ENCODE peak calls at places on chromosomes 3 and 15, in six cellular contexts. S is astrocyte of the spinal cord; H is GM13976; G is AG04450; R is CD4-positive, alpha-beta T cell; B is esophagus squamous epithelium. E is an unnamed sample.
A peak's percentile ranks its signal among the peaks of the same experiment; 100 is the strongest.

GRCh38 chr3:157624801-157625200 is 121.6 kb upstream of the VEPH1 start:
- DNase-seq in G (no peak), H (no peak), R (no peak), S (no peak), B (no peak), E (no peak)

GRCh38 chr15:72852268-72852667 is 68.7 kb upstream of the ADPGK start:
- DNase-seq in S (no peak), G (no peak), H (no peak), B (no peak), R (no peak), E (no peak)

GRCh38 chr3:126389112-126389791 is 5.5 kb upstream of the CFAP100 start:
- DNase-seq in R (no peak), G (peak; percentile 23), S (peak; percentile 78), B (peak; percentile 32), H (peak; percentile 88), E (peak; percentile 57)

GRCh38 chr15:58694641-58695398 is 54.7 kb downstream of the ADAM10 start:
- DNase-seq in G (no peak), H (no peak), S (no peak), R (no peak), B (no peak), E (no peak)

GRCh38 chr15:92205255-92205739 is 188.4 kb upstream of the ST8SIA2 start:
- DNase-seq in G (no peak), H (no peak), B (no peak), R (no peak), S (no peak), E (no peak)

GRCh38 chr3:25831578-25831977 is 41.7 kb downstream of the OXSM start:
- DNase-seq in G (no peak), H (no peak), S (peak; percentile 48), B (no peak), R (no peak), E (no peak)

GRCh38 chr15:65789105-65789504 is 3.0 kb downstream of the DENND4A start:
- DNase-seq in R (no peak), H (no peak), B (no peak), S (no peak), G (no peak), E (no peak)

GRCh38 chr3:101858464-101858863 is 9.2 kb downstream of the NFKBIZ start:
- DNase-seq in G (no peak), S (no peak), H (no peak), B (no peak), R (no peak), E (no peak)

GRCh38 chr3:133487920-133488540 is 85.5 kb upstream of the CDV3 start:
- DNase-seq in B (no peak), G (no peak), S (no peak), H (no peak), R (peak; percentile 54), E (peak; percentile 70)

GRCh38 chr3:24640330-24640877 is 145.8 kb upstream of the THRB start:
- DNase-seq in S (peak; percentile 18), R (no peak), H (no peak), G (no peak), B (no peak), E (no peak)

GRCh38 chr3:138195491-138195890 is 8.4 kb downstream of the ARMC8 start:
- DNase-seq in R (no peak), G (no peak), H (no peak), S (no peak), B (no peak), E (no peak)

GRCh38 chr3:99633887-99634558 is 4.4 kb upstream of the COL8A1 start:
- DNase-seq in B (no peak), R (no peak), G (no peak), S (no peak), H (no peak), E (no peak)

GRCh38 chr15:99110581-99111320 is 5.9 kb downstream of the SYNM start:
- DNase-seq in R (no peak), B (no peak), S (peak; percentile 30), H (no peak), G (no peak), E (no peak)

GRCh38 chr3:19149388-19149787 is 1.1 kb downstream of the KCNH8 start:
- DNase-seq in G (no peak), H (peak; percentile 24), B (no peak), S (peak; percentile 47), R (no peak), E (peak; percentile 54)

GRCh38 chr3:32288819-32289218 is 50.3 kb downstream of the CMTM8 start:
- DNase-seq in H (peak; percentile 26), G (no peak), R (no peak), B (no peak), S (no peak), E (no peak)

GRCh38 chr3:114411292-114411691 is 117.5 kb downstream of the TIGIT start:
- DNase-seq in B (no peak), H (no peak), S (peak; percentile 79), R (no peak), G (no peak), E (no peak)

GRCh38 chr15:85545757-85546156 is 165.4 kb downstream of the AKAP13 start:
- DNase-seq in R (no peak), G (no peak), S (no peak), B (no peak), H (no peak), E (no peak)

GRCh38 chr3:139585820-139586219 is 46.3 kb upstream of the RBP1 start:
- DNase-seq in S (peak; percentile 17), R (no peak), H (no peak), B (no peak), G (no peak), E (no peak)

GRCh38 chr3:65351753-65352152 is 664.0 kb upstream of the ADAMTS9 start:
- DNase-seq in G (no peak), S (no peak), R (no peak), H (no peak), B (no peak), E (no peak)

DNA sequence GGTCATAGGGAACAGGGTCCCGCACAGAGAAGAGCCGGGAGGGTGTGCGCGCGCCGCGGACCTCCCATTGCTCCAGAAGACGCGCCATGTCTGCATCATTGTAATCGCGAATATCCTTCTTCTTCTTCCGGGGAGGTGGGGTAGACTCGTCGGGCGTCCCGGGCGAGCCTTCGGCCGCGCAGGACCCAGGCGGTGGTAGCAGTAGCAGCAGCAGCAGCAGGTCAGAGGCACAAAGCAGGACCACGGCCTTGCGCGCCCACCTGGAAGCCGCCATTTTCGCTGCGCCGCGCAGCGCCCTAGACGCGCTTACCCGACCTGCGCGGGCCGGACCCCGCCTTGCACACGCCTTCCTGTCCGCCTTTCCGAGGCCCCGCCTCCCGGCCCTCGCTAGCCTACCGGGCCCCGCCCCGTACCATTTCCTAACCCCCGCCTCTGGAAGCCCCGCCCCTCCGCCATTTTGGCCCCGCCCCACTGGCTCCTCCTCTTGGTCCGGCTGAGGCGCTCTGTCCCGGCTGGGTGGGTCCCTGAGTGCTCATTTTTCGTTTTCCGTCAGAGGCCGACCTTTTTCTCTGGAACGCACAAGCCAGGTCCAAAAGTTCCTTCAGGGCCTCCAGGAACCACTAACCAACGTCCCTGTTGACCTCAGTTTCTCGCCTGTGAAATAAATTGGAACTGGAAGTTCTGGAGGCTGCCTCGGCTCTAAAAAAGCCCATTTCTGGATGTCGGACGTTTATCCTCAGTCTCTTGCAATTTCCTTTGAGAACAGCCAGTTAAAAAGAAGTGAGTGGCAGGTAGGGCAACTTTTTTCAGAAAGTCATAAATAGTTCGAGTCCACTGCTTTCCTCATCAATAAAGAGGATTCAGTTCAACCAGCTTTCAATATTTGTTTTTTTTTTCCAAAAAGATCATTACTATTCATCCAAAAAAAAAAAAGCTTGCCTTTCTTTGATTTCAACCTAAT is at the start of gene MESD:
- DNase-seq in H (peak; percentile 99), R (peak; percentile 97), S (peak; percentile 96), G (peak; percentile 81), B (peak; percentile 90), E (peak; percentile 99)
- TF ChIP-seq CTCF in H (no peak), R (no peak), S (no peak), G (no peak), B (no peak), E (no peak)

GRCh38 chr3:3998140-3998977 is 199.1 kb downstream of the LRRN1 start:
- DNase-seq in R (peak; percentile 1), G (no peak), S (peak; percentile 49), B (no peak), H (peak; percentile 46), E (peak; percentile 47)
- TF ChIP-seq CTCF in R (peak; percentile 34), G (no peak), S (peak; percentile 46), B (no peak), H (peak; percentile 62), E (peak; percentile 86)

DNA sequence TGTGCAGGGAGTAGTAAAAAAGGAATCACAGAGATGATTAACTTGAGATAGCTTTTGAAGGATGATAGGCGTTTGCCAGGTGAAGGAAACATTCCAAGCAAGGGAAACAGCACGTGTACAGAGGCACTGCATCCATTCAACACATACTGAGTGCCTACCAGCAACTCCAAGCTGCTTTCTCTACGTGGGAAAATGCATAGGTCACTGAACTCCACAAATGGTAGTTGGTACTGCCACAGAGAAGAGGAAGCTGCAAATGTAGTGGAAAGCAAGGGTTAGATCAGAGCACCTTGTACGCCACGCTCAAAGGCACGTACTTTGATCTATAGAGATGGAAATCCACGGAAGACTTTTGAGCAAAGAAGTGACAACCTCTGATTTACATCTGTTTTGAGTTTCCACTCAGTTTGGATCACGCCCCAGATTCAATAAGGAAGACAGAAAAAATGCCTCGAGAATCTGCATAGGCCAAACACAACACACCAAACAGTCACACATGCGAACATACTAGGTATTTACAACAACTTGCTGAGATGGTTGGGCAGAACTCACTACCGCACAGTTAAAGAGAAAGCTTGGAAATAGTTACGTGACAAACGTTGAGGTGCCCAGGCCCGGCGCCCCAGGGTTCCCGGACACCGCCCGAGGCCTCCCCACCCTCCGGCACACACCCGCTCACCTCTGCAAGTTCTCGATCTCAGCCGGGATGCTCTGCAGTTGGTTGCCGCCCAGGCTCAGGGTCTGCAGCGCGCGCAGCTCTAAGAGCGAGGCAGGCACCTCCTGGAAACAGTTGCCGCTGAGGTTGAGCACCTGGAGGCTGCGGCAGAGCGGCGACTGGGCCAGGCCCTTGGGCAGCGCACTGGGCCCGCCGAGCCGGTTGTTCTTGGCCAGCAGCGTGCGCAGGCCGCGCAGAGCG is 831 bp downstream of the LRRC58 start:
- DNase-seq in S (peak; percentile 3), R (peak; percentile 43), H (peak; percentile 65), B (no peak), G (no peak), E (peak; percentile 68)
- TF ChIP-seq CTCF in S (no peak), R (no peak), H (no peak), B (no peak), G (no peak), E (no peak)

GRCh38 chr3:55439657-55440405 is 47.3 kb downstream of the WNT5A start:
- DNase-seq in B (no peak), S (no peak), R (no peak), H (no peak), G (no peak), E (no peak)

GRCh38 chr3:55435446-55435845 is 51.7 kb downstream of the WNT5A start:
- DNase-seq in H (no peak), G (no peak), R (no peak), B (no peak), S (no peak), E (no peak)

GRCh38 chr3:55431041-55431440 is 56.1 kb downstream of the WNT5A start:
- DNase-seq in R (no peak), H (no peak), S (no peak), G (no peak), B (no peak), E (no peak)

GRCh38 chr3:55436644-55437043 is 50.5 kb downstream of the WNT5A start:
- DNase-seq in G (no peak), H (no peak), S (no peak), B (no peak), R (no peak), E (no peak)

DNA sequence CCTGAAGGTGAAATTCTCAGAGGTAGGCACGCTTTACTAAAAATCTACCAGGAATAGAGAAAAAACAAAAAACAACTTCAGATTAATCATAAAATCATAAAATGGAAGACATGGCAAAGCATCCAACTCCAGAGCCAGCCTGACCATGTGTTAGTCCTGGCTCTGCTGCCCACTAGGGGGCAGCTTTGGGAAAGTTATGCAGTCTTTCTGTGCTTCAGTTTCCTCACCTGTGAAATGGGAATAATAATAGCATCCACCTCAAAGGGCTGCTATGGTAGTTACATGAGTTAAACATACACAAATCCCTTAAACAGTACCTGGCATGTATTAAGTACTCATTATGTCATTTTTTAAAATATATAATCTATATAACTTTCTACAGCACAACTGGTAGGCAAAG is 52.3 kb downstream of the WNT5A start:
- DNase-seq in R (no peak), B (no peak), H (peak; percentile 18), G (no peak), S (no peak), E (peak; percentile 39)
- TF ChIP-seq CTCF in R (no peak), B (peak; percentile 27), H (peak; percentile 70), G (peak; percentile 43), S (peak; percentile 54), E (peak; percentile 52)

E was measured in activated CD8-positive, alpha-beta T cell treated with anti-CD3 and anti-CD28 coated beads for 36 hours.